ENCODE peak calls at places on chromosomes 7 and 10, in eight cellular contexts. R is GM13977; W is stimulated activated effector memory CD8-positive, alpha-beta T cell treated with anti-CD3 and anti-CD28 coated beads, Interleukin-12 subunit alpha, Interleukin-12 subunit beta, amount 100 ng/mL, for 72 hours; F is HT1080; X is H9; Q is GM23248; I is gastrocnemius medialis; Z is amygdala. M is an unnamed sample.

GRCh38 chr7:11505471-11505870 is 326.5 kb downstream of the THSD7A start:
- DNase-seq in R (no peak), Q (no peak), Z (no peak), X (no peak), W (no peak), I (no peak), F (no peak), M (no peak)

GRCh38 chr10:125340871-125341270 is 180.5 kb upstream of the CTBP2 start:
- DNase-seq in Z (no peak), W (no peak), I (no peak), F (no peak), X (no peak), R (no peak), Q (peak), M (no peak)

GRCh38 chr10:33005322-33006282 is 47.6 kb upstream of the ITGB1 start:
- DNase-seq in R (peak), I (peak), Z (no peak), Q (peak), X (peak), W (no peak), F (peak), M (peak)

GRCh38 chr7:75958802-75959543 is 35.4 kb downstream of the TMEM120A start:
- DNase-seq in Q (no peak), W (no peak), X (no peak), R (no peak), Z (no peak), F (no peak), I (no peak), M (no peak)

GRCh38 chr10:73922864-73923133 is 11.9 kb downstream of the PLAU start:
- DNase-seq in F (no peak), X (no peak), W (no peak), Z (no peak), I (no peak), Q (no peak), R (no peak), M (no peak)

GRCh38 chr7:158760936-158761335 is 56.3 kb upstream of the NCAPG2 start:
- DNase-seq in I (no peak), Z (no peak), X (no peak), W (no peak), F (no peak), R (no peak), Q (no peak), M (no peak)

GRCh38 chr7:33816106-33816505 is 89.2 kb upstream of the BMPER start:
- DNase-seq in Z (no peak), W (no peak), R (no peak), I (no peak), X (no peak), Q (no peak), F (no peak), M (no peak)

GRCh38 chr7:38858281-38858884 is 50.6 kb downstream of the VPS41 start:
- DNase-seq in I (no peak), X (no peak), Q (peak), W (no peak), Z (no peak), R (no peak), F (peak), M (no peak)

GRCh38 chr10:7813481-7813880 is 4.8 kb upstream of the TAF3 start:
- DNase-seq in W (no peak), X (no peak), R (no peak), Z (no peak), Q (no peak), I (no peak), F (no peak), M (no peak)

GRCh38 chr10:69361303-69361614 is 55.5 kb downstream of the TACR2 start:
- DNase-seq in Z (no peak), I (peak), W (no peak), Q (no peak), F (no peak), R (no peak), X (no peak), M (no peak)

GRCh38 chr7:73521636-73522080 is 435 bp downstream of the BAZ1B start:
- DNase-seq in X (peak), Z (peak), R (peak), W (peak), I (no peak), Q (peak), F (peak), M (no peak)

GRCh38 chr7:158818325-158819213 is 10.7 kb downstream of the ESYT2 start:
- DNase-seq in I (peak), Z (peak), F (peak), W (peak), Q (peak), X (peak), R (peak), M (peak)

GRCh38 chr10:114499630-114500190 is 95.4 kb upstream of the AFAP1L2 start:
- DNase-seq in I (no peak), F (no peak), R (no peak), Z (no peak), X (no peak), W (no peak), Q (no peak), M (no peak)